ENCODE peak calls at places on chromosomes 1 and 21, in five cellular contexts. One of them, this sample, is unnamed. For H3K36me3, the result is how much of the 10 kb centered on the place peaks cover.

GRCh38 chr21:33075596-33076195 is 5.8 kb downstream of the OLIG1 start:
- DNase-seq in breast epithelium: no peak
- DNase-seq in suprapubic skin: no peak
- DNase-seq in stomach: no peak
- DNase-seq in SK-N-SH: no peak
- DNase-seq in this sample: no peak

GRCh38 chr1:244820131-244820530 is 15.3 kb upstream of the COX20 start:
- DNase-seq in stomach: no peak
- DNase-seq in suprapubic skin: no peak
- DNase-seq in SK-N-SH: no peak
- DNase-seq in breast epithelium: no peak
- DNase-seq in this sample: no peak

GRCh38 chr1:3746389-3746783 is 5.9 kb upstream of the CCDC27 start:
- DNase-seq in SK-N-SH: no peak
- DNase-seq in suprapubic skin: peak
- DNase-seq in stomach: no peak
- DNase-seq in breast epithelium: no peak
- DNase-seq in this sample: no peak

GRCh38 chr1:12180315-12180714 is 13.5 kb downstream of the TNFRSF1B start:
- DNase-seq in breast epithelium: no peak
- DNase-seq in SK-N-SH: no peak
- DNase-seq in suprapubic skin: no peak
- DNase-seq in stomach: peak
- DNase-seq in this sample: no peak

GRCh38 chr1:62357916-62358315 is 38.7 kb upstream of the KANK4 start:
- DNase-seq in suprapubic skin: no peak
- DNase-seq in SK-N-SH: no peak
- DNase-seq in stomach: no peak
- DNase-seq in breast epithelium: no peak
- DNase-seq in this sample: no peak

GRCh38 chr1:204651843-204652421 is 33.6 kb downstream of the LRRN2 start:
- DNase-seq in SK-N-SH: peak
- DNase-seq in suprapubic skin: no peak
- DNase-seq in stomach: no peak
- DNase-seq in breast epithelium: no peak
- DNase-seq in this sample: no peak

GRCh38 chr1:14543191-14543849 is 55.2 kb upstream of the KAZN start:
- DNase-seq in stomach: no peak
- DNase-seq in SK-N-SH: no peak
- DNase-seq in suprapubic skin: no peak
- DNase-seq in breast epithelium: no peak
- DNase-seq in this sample: no peak

GRCh38 chr1:225681231-225681630 is 28.3 kb upstream of the ENAH start:
- DNase-seq in breast epithelium: no peak
- DNase-seq in SK-N-SH: no peak
- DNase-seq in stomach: no peak
- DNase-seq in suprapubic skin: no peak
- DNase-seq in this sample: no peak

GRCh38 chr1:179077396-179077795 is 4.5 kb upstream of the TOR3A start:
- DNase-seq in stomach: no peak
- DNase-seq in suprapubic skin: no peak
- DNase-seq in breast epithelium: no peak
- DNase-seq in SK-N-SH: no peak
- DNase-seq in this sample: no peak

GRCh38 chr1:43452789-43453441 is 816 bp downstream of the HYI start:
- DNase-seq in SK-N-SH: no peak
- DNase-seq in breast epithelium: no peak
- DNase-seq in stomach: peak
- DNase-seq in suprapubic skin: no peak
- DNase-seq in this sample: no peak

GRCh38 chr1:169890761-169891538 is 2.7 kb downstream of the SCYL3 start:
- DNase-seq in stomach: peak
- DNase-seq in breast epithelium: no peak
- DNase-seq in SK-N-SH: no peak
- DNase-seq in suprapubic skin: no peak
- DNase-seq in this sample: no peak

GRCh38 chr1:22751124-22751531 is 40.5 kb downstream of the EPHB2 start:
- DNase-seq in SK-N-SH: no peak
- DNase-seq in breast epithelium: no peak
- DNase-seq in stomach: peak
- DNase-seq in suprapubic skin: no peak
- DNase-seq in this sample: no peak

GRCh38 chr1:241470908-241471610 is 48.5 kb downstream of the FH start:
- DNase-seq in suprapubic skin: no peak
- DNase-seq in stomach: no peak
- DNase-seq in breast epithelium: no peak
- DNase-seq in SK-N-SH: no peak
- DNase-seq in this sample: no peak

GRCh38 chr1:51518033-51518729 is 885 bp downstream of the EPS15 start:
- DNase-seq in breast epithelium: no peak
- DNase-seq in suprapubic skin: peak
- DNase-seq in SK-N-SH: no peak
- DNase-seq in stomach: peak
- DNase-seq in this sample: no peak

GRCh38 chr1:55632058-55632457 is 416.9 kb upstream of the USP24 start:
- DNase-seq in breast epithelium: no peak
- DNase-seq in stomach: no peak
- DNase-seq in SK-N-SH: no peak
- DNase-seq in suprapubic skin: no peak
- DNase-seq in this sample: no peak

GRCh38 chr1:4730078-4730477 is 75.7 kb downstream of the AJAP1 start:
- DNase-seq in SK-N-SH: no peak
- DNase-seq in stomach: no peak
- DNase-seq in breast epithelium: no peak
- DNase-seq in suprapubic skin: no peak
- DNase-seq in this sample: no peak

GRCh38 chr21:35873441-35873840 is 186.9 kb downstream of the SETD4 start:
- DNase-seq in breast epithelium: no peak
- DNase-seq in SK-N-SH: no peak
- DNase-seq in suprapubic skin: no peak
- DNase-seq in stomach: no peak
- DNase-seq in this sample: peak

GRCh38 chr1:36128126-36128904 is 3.3 kb upstream of the COL8A2 start:
- DNase-seq in SK-N-SH: peak
- DNase-seq in suprapubic skin: no peak
- DNase-seq in stomach: no peak
- DNase-seq in breast epithelium: no peak
- DNase-seq in this sample: no peak

GRCh38 chr1:167627865-167628641 is 2.0 kb upstream of the RCSD1 start:
- DNase-seq in SK-N-SH: no peak
- DNase-seq in stomach: peak
- DNase-seq in breast epithelium: no peak
- DNase-seq in suprapubic skin: no peak
- DNase-seq in this sample: no peak

GRCh38 chr1:53025034-53025777 is 36.8 kb upstream of the PODN start:
- DNase-seq in suprapubic skin: no peak
- DNase-seq in SK-N-SH: no peak
- DNase-seq in breast epithelium: no peak
- DNase-seq in stomach: no peak
- DNase-seq in this sample: no peak

GRCh38 chr1:15680614-15681345 is 3.3 kb upstream of the PLEKHM2 start:
- DNase-seq in suprapubic skin: no peak
- DNase-seq in stomach: peak
- DNase-seq in breast epithelium: no peak
- DNase-seq in SK-N-SH: no peak
- DNase-seq in this sample: no peak

GRCh38 chr1:117633068-117633345 is 27.2 kb downstream of the TENT5C start:
- DNase-seq in breast epithelium: no peak
- DNase-seq in stomach: no peak
- DNase-seq in suprapubic skin: peak
- DNase-seq in SK-N-SH: no peak
- DNase-seq in this sample: no peak

GRCh38 chr1:182217071-182217470 is 155.6 kb upstream of the ZNF648 start:
- DNase-seq in SK-N-SH: no peak
- DNase-seq in breast epithelium: no peak
- DNase-seq in suprapubic skin: no peak
- DNase-seq in stomach: no peak
- DNase-seq in this sample: no peak

GRCh38 chr21:41687633-41688032 is 79.2 kb downstream of the RIPK4 start:
- DNase-seq in SK-N-SH: no peak
- DNase-seq in stomach: no peak
- DNase-seq in breast epithelium: no peak
- DNase-seq in suprapubic skin: no peak
- DNase-seq in this sample: no peak

GRCh38 chr1:12502300-12503109 is 115.5 kb downstream of the DHRS3 start:
- DNase-seq in suprapubic skin: peak
- DNase-seq in stomach: no peak
- DNase-seq in SK-N-SH: no peak
- DNase-seq in breast epithelium: no peak
- DNase-seq in this sample: no peak

DNA sequence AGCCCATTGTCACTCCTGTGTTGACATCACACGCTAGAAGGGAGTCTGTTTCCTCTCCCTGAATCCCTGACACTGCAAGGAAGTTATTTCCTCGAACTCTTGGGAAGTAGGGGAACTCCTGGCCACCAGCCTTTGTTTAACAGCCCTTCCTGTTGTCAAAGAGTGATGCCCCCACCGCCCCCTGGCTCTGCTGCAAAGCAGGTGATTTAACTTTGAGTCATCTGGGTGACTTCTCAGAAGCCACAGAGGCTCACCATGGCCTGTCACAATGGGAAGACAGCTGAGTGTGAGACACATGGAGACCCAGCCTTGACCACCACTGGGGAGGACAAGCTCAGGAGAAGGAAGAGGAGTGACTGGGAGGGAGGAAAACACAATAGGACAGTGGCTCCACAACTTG is 182.8 kb downstream of the PSMG1 start:
- DNase-seq in suprapubic skin: no peak
- DNase-seq in SK-N-SH: no peak
- DNase-seq in stomach: no peak
- DNase-seq in breast epithelium: no peak
- DNase-seq in this sample: no peak
- H3K27ac ChIP-seq in suprapubic skin: no peak
- H3K27ac ChIP-seq in SK-N-SH: peak
- H3K27ac ChIP-seq in stomach: peak
- H3K27ac ChIP-seq in breast epithelium: no peak
- H3K27ac ChIP-seq in this sample: peak

GRCh38 chr1:156750191-156750931 is 1.1 kb downstream of the HDGF start:
- DNase-seq in breast epithelium: peak
- DNase-seq in SK-N-SH: no peak
- DNase-seq in stomach: peak
- DNase-seq in suprapubic skin: no peak
- DNase-seq in this sample: no peak
- H3K36me3 ChIP-seq in breast epithelium: under half
- H3K36me3 ChIP-seq in SK-N-SH: under half
- H3K36me3 ChIP-seq in stomach: under half
- H3K36me3 ChIP-seq in suprapubic skin: under half
- H3K36me3 ChIP-seq in this sample: under half

DNA sequence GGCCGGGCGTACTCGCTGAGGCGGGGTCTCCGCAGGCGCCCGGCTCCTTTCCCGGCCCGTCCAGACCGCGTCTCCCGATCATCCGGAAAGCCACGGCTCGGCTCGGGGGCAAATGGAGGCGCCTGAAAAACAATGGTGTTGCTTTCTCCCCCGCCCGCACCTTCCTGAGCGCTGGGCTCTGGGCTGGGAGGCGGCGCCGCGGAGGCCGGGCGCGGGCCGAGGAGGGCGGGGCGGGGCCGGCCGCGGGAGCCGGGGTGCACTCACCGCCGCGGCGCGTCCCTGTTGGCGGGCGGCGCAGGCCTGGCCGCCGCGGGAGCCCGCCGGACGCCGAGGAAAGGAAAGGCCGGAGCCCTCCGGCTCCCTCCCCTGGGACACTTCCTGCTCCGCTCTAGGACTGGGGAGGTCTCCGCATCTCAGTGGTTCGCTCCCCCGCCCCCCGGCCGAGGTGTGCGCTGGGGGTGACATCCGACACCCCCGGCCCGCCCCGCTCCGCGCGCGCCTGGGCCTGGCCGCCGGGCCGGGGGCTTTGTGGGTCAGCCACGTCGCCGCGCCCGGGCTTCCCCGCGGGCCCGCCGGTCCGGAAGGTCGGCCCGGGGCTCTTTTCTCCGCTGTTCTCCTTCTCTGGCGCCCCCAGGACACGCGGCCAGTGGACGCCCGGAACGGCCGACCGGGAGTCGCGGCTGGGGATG is at the start of gene ZNF496:
- DNase-seq in suprapubic skin: peak
- DNase-seq in SK-N-SH: peak
- DNase-seq in breast epithelium: peak
- DNase-seq in stomach: peak
- DNase-seq in this sample: no peak
- TF ChIP-seq POLR2AphosphoS5 in suprapubic skin: no peak
- TF ChIP-seq POLR2AphosphoS5 in SK-N-SH: no peak
- TF ChIP-seq POLR2AphosphoS5 in breast epithelium: peak
- TF ChIP-seq POLR2AphosphoS5 in stomach: peak
- TF ChIP-seq POLR2AphosphoS5 in this sample: peak

GRCh38 chr1:226940806-226941067 is 643 bp downstream of the COQ8A start:
- DNase-seq in breast epithelium: no peak
- DNase-seq in SK-N-SH: no peak
- DNase-seq in stomach: no peak
- DNase-seq in suprapubic skin: no peak
- DNase-seq in this sample: no peak
- H3K27ac ChIP-seq in breast epithelium: peak
- H3K27ac ChIP-seq in SK-N-SH: no peak
- H3K27ac ChIP-seq in stomach: peak
- H3K27ac ChIP-seq in suprapubic skin: no peak
- H3K27ac ChIP-seq in this sample: peak

This sample was measured in esophagus muscularis mucosa.